ENCODE peak calls at places on chromosomes 1 and 21, in ten cellular contexts. X, O, S, W, E, T, A, Q, C and B are unnamed samples.

GRCh38 chr21:42956824-42957632 is 17.3 kb upstream of the PKNOX1 start:
- DNase-seq in Q (no peak), A (no peak), T (no peak), X (peak; percentile 10), S (no peak), E (no peak), C (no peak), W (no peak), O (no peak), B (no peak)

GRCh38 chr1:170790651-170791071 is 126.7 kb downstream of the PRRX1 start:
- DNase-seq in E (no peak), W (no peak), T (no peak), X (no peak), Q (no peak), S (no peak), C (peak; percentile 53), A (no peak), O (peak; percentile 83), B (no peak)

GRCh38 chr1:153805042-153805745 is 30.0 kb downstream of the SLC27A3 start:
- DNase-seq in C (peak; percentile 56), E (peak; percentile 67), X (no peak), O (peak; percentile 96), S (peak; percentile 90), T (no peak), A (no peak), W (peak; percentile 59), Q (peak; percentile 67), B (no peak)

GRCh38 chr1:222026280-222026679 is 284.4 kb upstream of the DUSP10 start:
- DNase-seq in O (no peak), A (no peak), C (no peak), W (no peak), S (no peak), T (no peak), X (no peak), E (no peak), Q (no peak), B (no peak)

GRCh38 chr1:205582471-205583291 is 49.1 kb downstream of the ELK4 start:
- DNase-seq in T (no peak), W (no peak), O (no peak), A (peak; percentile 64), S (peak; percentile 38), Q (peak; percentile 50), E (no peak), X (peak; percentile 67), C (no peak), B (peak; percentile 71)

GRCh38 chr1:182784556-182785171 is 4.9 kb upstream of the NPL start:
- DNase-seq in A (no peak), X (no peak), Q (no peak), O (peak; percentile 77), C (no peak), T (no peak), E (no peak), W (no peak), S (peak; percentile 81), B (peak; percentile 29)

GRCh38 chr1:248871837-248872401 is 13.0 kb upstream of the ZNF692 start:
- DNase-seq in E (no peak), W (no peak), X (no peak), A (no peak), Q (no peak), T (no peak), S (no peak), C (no peak), O (no peak), B (no peak)

GRCh38 chr1:183590225-183591191 is at the start of gene NCF2:
- DNase-seq in E (peak; percentile 52), S (peak; percentile 89), O (peak; percentile 42), T (no peak), C (no peak), Q (peak; percentile 40), W (no peak), A (no peak), X (no peak), B (no peak)

GRCh38 chr1:154750681-154751665 is 119.1 kb downstream of the KCNN3 start:
- DNase-seq in A (no peak), Q (no peak), T (no peak), X (peak; percentile 54), O (peak; percentile 15), C (no peak), W (no peak), S (peak; percentile 9), E (no peak), B (no peak)

GRCh38 chr1:42935313-42935624 is 23.4 kb downstream of the SLC2A1 start:
- DNase-seq in C (no peak), E (peak; percentile 69), S (peak; percentile 50), X (peak; percentile 67), A (peak; percentile 36), W (no peak), Q (no peak), O (no peak), T (no peak), B (no peak)
- H3K4me1 ChIP-seq in C (peaks cover 30% of the 10 kb centered on the region), E (peaks cover 98% of the 10 kb centered on the region), S (peaks cover 88% of the 10 kb centered on the region), X (peaks cover 9% of the 10 kb centered on the region), A (peaks cover 14% of the 10 kb centered on the region), W (peaks cover 51% of the 10 kb centered on the region), Q (peaks cover 9% of the 10 kb centered on the region), O (peaks cover 44% of the 10 kb centered on the region), T (peaks cover 97% of the 10 kb centered on the region), B (peaks cover 13% of the 10 kb centered on the region)

DNA sequence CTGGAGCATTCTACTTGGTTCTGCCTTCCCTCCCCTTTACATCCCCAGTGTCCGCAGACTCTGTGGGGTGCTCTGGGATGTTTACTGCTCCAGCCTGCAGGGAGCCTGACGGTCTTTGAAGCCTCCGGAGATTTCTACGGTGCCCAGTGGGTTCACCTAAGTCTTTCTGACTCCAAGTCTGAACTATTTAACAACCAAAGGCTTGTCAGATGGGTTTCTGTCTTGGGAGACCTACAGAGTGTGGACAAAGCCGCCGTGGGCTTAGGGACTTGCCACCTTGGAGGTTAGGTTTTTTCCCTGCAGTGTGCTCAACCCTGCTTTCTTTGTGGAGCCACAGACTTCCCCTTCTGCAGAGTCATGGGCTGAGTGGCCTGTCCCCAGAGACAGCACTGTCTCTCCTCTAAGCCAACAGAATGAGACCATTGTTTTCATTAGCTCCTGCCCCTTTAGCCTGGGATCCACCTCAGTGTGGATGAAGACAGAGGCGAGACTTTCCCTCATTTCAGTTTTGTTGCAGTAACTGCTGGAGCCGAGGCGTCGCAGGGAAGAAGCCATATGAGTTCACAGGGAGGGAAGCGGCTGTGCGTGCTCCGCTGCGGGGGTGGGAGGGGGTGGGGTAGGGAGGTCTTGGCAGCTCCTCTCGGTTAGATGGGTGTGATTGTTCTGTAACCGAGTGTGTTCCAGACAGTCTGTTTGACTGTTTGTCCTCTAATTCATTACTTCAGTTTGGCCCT is 120.7 kb downstream of the CNIH3 start:
- DNase-seq in Q (peak; percentile 26), O (peak; percentile 87), A (no peak), S (no peak), X (peak; percentile 68), T (peak; percentile 43), W (no peak), C (peak; percentile 52), E (no peak), B (no peak)
- H3K27ac ChIP-seq in Q (peak overlapping the region; percentile 48), O (peak overlapping the region; percentile 81), A (no peak overlapping the region), S (no peak overlapping the region), X (peak overlapping the region; percentile 53), T (no peak overlapping the region), W (no peak overlapping the region), C (peak overlapping the region; percentile 27), E (no peak overlapping the region), B (no peak overlapping the region)

GRCh38 chr1:47724427-47724999 is 272.7 kb downstream of the TRABD2B start:
- DNase-seq in O (no peak), S (no peak), T (no peak), Q (no peak), X (no peak), W (no peak), A (no peak), E (no peak), C (no peak), B (no peak)
- H3K4me3 ChIP-seq in O (no peak overlapping the region), S (no peak overlapping the region), T (no peak overlapping the region), Q (peak overlapping the region; percentile 28), X (no peak overlapping the region), W (peak overlapping the region; percentile 55), A (no peak overlapping the region), E (peak overlapping the region; percentile 4), C (no peak overlapping the region), B (no peak overlapping the region)

DNA sequence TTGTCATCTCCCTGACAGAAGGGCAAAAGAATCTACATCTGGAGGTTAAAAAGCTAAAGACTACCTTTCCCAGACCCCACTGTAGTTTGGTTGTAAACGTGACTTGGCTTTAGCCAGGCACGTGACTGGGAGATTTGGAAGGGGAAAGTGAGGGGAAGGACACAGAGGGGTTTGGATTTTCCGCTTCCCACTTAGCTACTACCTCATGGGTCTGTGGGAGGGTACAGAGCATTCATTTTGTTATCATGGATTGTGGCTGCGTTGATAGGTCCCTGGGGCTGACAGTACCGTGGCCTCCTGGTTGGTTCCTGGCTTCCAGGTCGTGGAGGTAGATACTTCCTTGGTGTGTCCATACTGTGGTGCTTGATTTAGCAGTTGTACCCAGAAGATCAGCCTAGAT is 2.6 kb downstream of the CHD1L start:
- DNase-seq in T (peak; percentile 50), S (no peak), E (no peak), Q (no peak), X (no peak), A (no peak), O (no peak), W (no peak), C (no peak), B (no peak)
- H3K4me1 ChIP-seq in T (peaks cover 11% of the 10 kb centered on the region), S (peaks cover 41% of the 10 kb centered on the region), E (peaks cover 37% of the 10 kb centered on the region), Q (peaks cover 6% of the 10 kb centered on the region), X (no peaks in the 10 kb centered on the region), A (peaks cover 15% of the 10 kb centered on the region), O (peaks cover 12% of the 10 kb centered on the region), W (peaks cover 38% of the 10 kb centered on the region), C (peaks cover 11% of the 10 kb centered on the region), B (peaks cover 1% of the 10 kb centered on the region)

GRCh38 chr1:21292503-21292990 is 2.3 kb upstream of the ECE1 start:
- DNase-seq in T (no peak), S (no peak), X (no peak), A (no peak), O (no peak), W (no peak), C (no peak), E (no peak), Q (no peak), B (no peak)

GRCh38 chr1:21291964-21292363 is 1.7 kb upstream of the ECE1 start:
- DNase-seq in C (no peak), E (no peak), T (no peak), W (no peak), O (no peak), A (no peak), Q (no peak), S (no peak), X (no peak), B (no peak)

GRCh38 chr1:21293537-21294265 is 3.4 kb upstream of the ECE1 start:
- DNase-seq in A (no peak), T (no peak), X (no peak), C (no peak), S (peak; percentile 68), Q (no peak), W (no peak), O (no peak), E (no peak), B (no peak)

GRCh38 chr1:21294266-21295058 is 4.2 kb upstream of the ECE1 start:
- DNase-seq in S (peak; percentile 92), X (no peak), O (peak; percentile 67), E (peak; percentile 67), A (no peak), W (no peak), Q (no peak), C (no peak), T (no peak), B (no peak)

GRCh38 chr1:21292991-21293536 is 2.8 kb upstream of the ECE1 start:
- DNase-seq in A (no peak), S (peak; percentile 86), C (no peak), Q (no peak), E (no peak), W (no peak), X (no peak), O (no peak), T (no peak), B (no peak)
- H3K27ac ChIP-seq in A (no peak overlapping the region), S (peak overlapping the region; percentile 90), C (no peak overlapping the region), Q (peak overlapping the region; percentile 84), E (peak overlapping the region; percentile 75), W (no peak overlapping the region), X (peak overlapping the region; percentile 58), O (no peak overlapping the region), T (no peak overlapping the region), B (peak overlapping the region; percentile 37)